ENCODE peak calls at places on chromosome 7, in four cellular contexts. P is IMR-90, Y is GM23248, Q is pancreas. J is an unnamed sample. For H3K4me1 and H3K9me3, the result is how much of the 10 kb centered on the place peaks cover.

GRCh38 chr7:81515009-81515408 is 254.8 kb downstream of the HGF start:
- DNase-seq in Y (peak), Q (no peak), P (peak), J (no peak)

GRCh38 chr7:28018020-28018419 is 162.6 kb downstream of the JAZF1 start:
- DNase-seq in Q (no peak), Y (no peak), P (no peak), J (no peak)

GRCh38 chr7:131522325-131522920 is 34.0 kb downstream of the PODXL start:
- DNase-seq in P (no peak), Y (no peak), Q (peak), J (no peak)

GRCh38 chr7:18494821-18495408 is 634 bp upstream of the HDAC9 start:
- DNase-seq in Y (peak), Q (no peak), P (peak), J (no peak)

GRCh38 chr7:50678586-50678985 is 104.1 kb downstream of the GRB10 start:
- DNase-seq in Q (no peak), Y (no peak), P (no peak), J (no peak)

GRCh38 chr7:47516985-47517590 is 64.8 kb downstream of the TNS3 start:
- DNase-seq in P (no peak), Q (peak), Y (peak), J (no peak)

GRCh38 chr7:14793151-14793550 is 109.4 kb downstream of the DGKB start:
- DNase-seq in Y (peak), Q (no peak), P (no peak), J (no peak)

GRCh38 chr7:46192191-46192590 is 271.1 kb upstream of the IGFBP3 start:
- DNase-seq in Q (no peak), P (peak), Y (no peak), J (no peak)

GRCh38 chr7:2894118-2894940 is 50.2 kb upstream of the GNA12 start:
- DNase-seq in Y (no peak), Q (no peak), P (no peak), J (no peak)

GRCh38 chr7:133582766-133583523 is 330.1 kb downstream of the EXOC4 start:
- DNase-seq in Y (peak), P (peak), Q (no peak), J (no peak)

GRCh38 chr7:108454317-108454673 is 1.9 kb downstream of the NRCAM start:
- DNase-seq in Y (no peak), P (no peak), Q (no peak), J (no peak)
- H3K4me1 ChIP-seq in Y (under half), P (under half), Q (under half), J (under half)

DNA sequence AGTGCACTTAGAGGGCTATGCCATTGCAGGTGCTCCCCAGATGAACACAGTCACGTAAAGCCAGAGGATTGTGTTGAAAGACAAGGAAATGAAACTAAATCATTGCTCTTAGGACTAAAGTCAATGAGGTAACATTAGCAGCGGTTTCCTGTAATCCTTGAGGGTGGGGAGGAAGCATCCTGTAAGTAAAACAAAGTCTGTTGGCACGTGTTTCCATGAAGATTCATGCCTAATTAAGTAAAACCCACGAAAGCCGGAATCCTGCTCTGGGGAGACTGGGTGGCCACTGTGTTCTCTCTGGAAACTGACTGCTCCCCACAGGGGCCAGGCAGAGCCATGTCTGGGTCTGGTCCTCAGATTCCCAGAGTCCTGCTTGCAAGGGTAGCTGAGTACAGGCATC is 18.3 kb downstream of the STEAP1B start:
- DNase-seq in P (no peak), Y (peak), Q (no peak), J (no peak)
- H3K4me3 ChIP-seq in P (no peak), Y (peak), Q (no peak), J (no peak)

GRCh38 chr7:106346678-106347217 is 62.0 kb upstream of the NAMPT start:
- DNase-seq in Q (no peak), P (peak), Y (peak), J (no peak)
- H3K9me3 ChIP-seq in Q (under half), P (under half), Y (under half), J (under half)

DNA sequence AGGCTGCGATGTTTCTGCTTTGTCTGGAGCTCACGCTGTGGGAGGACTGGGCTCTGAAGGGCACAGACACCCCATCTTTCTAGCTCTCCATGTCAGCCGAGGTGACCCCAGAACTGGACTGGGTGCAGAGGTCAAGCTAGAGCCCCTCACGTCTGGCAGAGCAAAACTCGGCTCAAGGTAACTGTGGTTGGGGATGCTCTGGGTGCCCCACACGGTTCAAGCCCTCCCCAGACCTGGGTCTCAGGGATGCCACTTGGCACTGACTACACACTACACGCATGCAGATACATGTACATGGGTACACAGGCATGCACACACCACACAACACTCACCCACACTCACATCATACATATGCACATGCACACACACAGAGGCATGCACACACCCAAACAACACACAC is 219.1 kb downstream of the DNAJB6 start:
- DNase-seq in Q (no peak), Y (no peak), P (no peak), J (no peak)
- H3K4me1 ChIP-seq in Q (under half), Y (under half), P (under half), J (under half)

GRCh38 chr7:157000741-157001653 is 9.5 kb downstream of the MNX1 start:
- DNase-seq in Y (no peak), Q (no peak), P (no peak), J (no peak)

GRCh38 chr7:157001920-157002818 is 8.3 kb downstream of the MNX1 start:
- DNase-seq in P (no peak), Q (no peak), Y (no peak), J (no peak)

GRCh38 chr7:156998988-156999610 is 11.4 kb downstream of the MNX1 start:
- DNase-seq in P (no peak), Q (no peak), Y (no peak), J (no peak)

GRCh38 chr7:157000047-157000726 is 10.3 kb downstream of the MNX1 start:
- DNase-seq in Y (no peak), Q (peak), P (no peak), J (no peak)

DNA sequence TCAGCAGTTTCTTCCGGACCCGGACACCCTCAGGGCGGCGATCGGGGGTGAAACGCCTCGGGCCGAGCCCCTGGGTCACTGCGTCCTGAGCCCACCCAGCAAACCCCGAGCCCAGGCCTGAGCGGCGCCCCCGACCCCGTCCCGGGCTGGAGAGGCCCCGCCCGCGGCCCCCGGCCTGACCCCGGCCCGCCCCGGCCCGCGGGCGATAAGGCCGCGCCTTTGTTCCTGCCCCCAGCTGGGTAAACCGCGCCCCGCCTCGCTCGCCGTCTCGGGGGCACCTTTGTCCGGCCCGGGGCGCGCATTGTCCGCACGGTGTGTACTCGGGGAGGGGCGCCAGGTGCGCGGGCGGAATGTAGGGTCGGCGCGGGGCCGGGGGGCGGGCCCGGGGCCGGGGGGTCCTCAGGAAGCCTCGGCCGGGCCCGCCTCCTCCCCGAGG is 10.8 kb downstream of the MNX1 start:
- DNase-seq in P (no peak), Y (no peak), Q (peak), J (no peak)
- H3K4me3 ChIP-seq in P (no peak), Y (peak), Q (peak), J (peak)